ENCODE peak calls at places on chromosome 20, in five cellular contexts. One of them, this sample, is unnamed.

GRCh38 chr20:42308980-42309524 is 690.9 kb upstream of the CHD6 start:
- DNase-seq in stomach: no peak
- DNase-seq in tibial nerve: no peak
- DNase-seq in transverse colon: no peak
- DNase-seq in A549: no peak
- DNase-seq in this sample: no peak

GRCh38 chr20:29878281-29878741 is 1379.2 kb upstream of the DEFB115 start:
- DNase-seq in stomach: peak
- DNase-seq in tibial nerve: no peak
- DNase-seq in transverse colon: peak
- DNase-seq in A549: peak
- DNase-seq in this sample: no peak

GRCh38 chr20:4507288-4507719 is 214.4 kb upstream of the PRND start:
- DNase-seq in transverse colon: no peak
- DNase-seq in tibial nerve: no peak
- DNase-seq in stomach: no peak
- DNase-seq in A549: no peak
- DNase-seq in this sample: no peak

GRCh38 chr20:64161595-64162238 is 2.5 kb upstream of the MYT1 start:
- DNase-seq in stomach: no peak
- DNase-seq in tibial nerve: no peak
- DNase-seq in A549: peak
- DNase-seq in transverse colon: peak
- DNase-seq in this sample: peak

GRCh38 chr20:21289651-21290050 is 13.5 kb upstream of the XRN2 start:
- DNase-seq in transverse colon: no peak
- DNase-seq in tibial nerve: no peak
- DNase-seq in stomach: no peak
- DNase-seq in A549: no peak
- DNase-seq in this sample: no peak

GRCh38 chr20:4728121-4728520 is 6.4 kb downstream of the PRND start:
- DNase-seq in stomach: no peak
- DNase-seq in A549: no peak
- DNase-seq in tibial nerve: no peak
- DNase-seq in transverse colon: no peak
- DNase-seq in this sample: no peak

GRCh38 chr20:10239954-10240353 is 21.3 kb downstream of the SNAP25 start:
- DNase-seq in A549: peak
- DNase-seq in tibial nerve: no peak
- DNase-seq in stomach: peak
- DNase-seq in transverse colon: peak
- DNase-seq in this sample: peak

GRCh38 chr20:4957939-4958362 is 43.4 kb downstream of the SLC23A2 start:
- DNase-seq in stomach: no peak
- DNase-seq in tibial nerve: no peak
- DNase-seq in transverse colon: no peak
- DNase-seq in A549: no peak
- DNase-seq in this sample: peak

GRCh38 chr20:53611449-53611894 is 17.8 kb upstream of the ZNF217 start:
- DNase-seq in transverse colon: peak
- DNase-seq in tibial nerve: no peak
- DNase-seq in A549: peak
- DNase-seq in stomach: peak
- DNase-seq in this sample: no peak
- TF ChIP-seq EP300 in transverse colon: no peak
- TF ChIP-seq EP300 in tibial nerve: no peak
- TF ChIP-seq EP300 in A549: no peak
- TF ChIP-seq EP300 in stomach: no peak
- TF ChIP-seq EP300 in this sample: no peak

DNA sequence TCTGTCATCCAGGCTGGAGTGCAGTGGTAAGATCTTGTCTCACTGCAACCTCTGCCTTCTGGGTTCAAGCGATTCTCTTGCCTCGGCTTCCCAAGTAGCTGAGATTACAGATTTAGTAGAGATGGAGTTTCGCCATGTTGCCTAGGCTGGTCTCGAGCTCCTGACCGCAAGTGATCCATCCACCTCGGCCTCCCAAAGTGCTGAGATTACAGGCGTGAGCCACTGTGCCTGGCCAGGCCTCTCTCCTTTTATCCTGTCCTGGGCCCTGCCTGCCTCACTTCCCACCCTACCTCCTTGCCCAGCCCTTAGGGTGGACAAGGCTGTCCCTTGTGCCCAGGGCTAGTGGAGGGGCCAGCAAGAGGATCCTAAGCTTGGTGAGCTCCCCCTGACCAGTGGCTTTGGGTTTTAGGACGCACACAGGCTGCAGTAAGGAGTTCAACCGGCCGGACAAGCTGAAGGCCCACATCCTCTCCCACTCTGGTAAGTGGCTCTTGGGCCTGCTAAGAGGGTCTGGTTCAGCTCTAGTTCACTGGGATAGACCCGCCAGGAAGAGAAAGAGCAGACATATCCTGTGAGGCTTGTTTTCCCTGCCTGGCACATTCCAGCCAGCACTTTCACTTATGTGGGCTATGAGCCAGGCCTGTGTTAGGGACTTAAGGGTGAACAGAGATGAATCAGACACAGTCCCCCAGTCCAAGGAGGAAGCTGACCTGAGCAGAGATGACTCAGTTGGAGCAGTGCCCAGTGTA is 21.9 kb upstream of the CHMP4B start:
- DNase-seq in tibial nerve: no peak
- DNase-seq in stomach: peak
- DNase-seq in A549: peak
- DNase-seq in transverse colon: peak
- DNase-seq in this sample: peak
- TF ChIP-seq EP300 in tibial nerve: no peak
- TF ChIP-seq EP300 in stomach: no peak
- TF ChIP-seq EP300 in A549: no peak
- TF ChIP-seq EP300 in transverse colon: peak
- TF ChIP-seq EP300 in this sample: no peak

DNA sequence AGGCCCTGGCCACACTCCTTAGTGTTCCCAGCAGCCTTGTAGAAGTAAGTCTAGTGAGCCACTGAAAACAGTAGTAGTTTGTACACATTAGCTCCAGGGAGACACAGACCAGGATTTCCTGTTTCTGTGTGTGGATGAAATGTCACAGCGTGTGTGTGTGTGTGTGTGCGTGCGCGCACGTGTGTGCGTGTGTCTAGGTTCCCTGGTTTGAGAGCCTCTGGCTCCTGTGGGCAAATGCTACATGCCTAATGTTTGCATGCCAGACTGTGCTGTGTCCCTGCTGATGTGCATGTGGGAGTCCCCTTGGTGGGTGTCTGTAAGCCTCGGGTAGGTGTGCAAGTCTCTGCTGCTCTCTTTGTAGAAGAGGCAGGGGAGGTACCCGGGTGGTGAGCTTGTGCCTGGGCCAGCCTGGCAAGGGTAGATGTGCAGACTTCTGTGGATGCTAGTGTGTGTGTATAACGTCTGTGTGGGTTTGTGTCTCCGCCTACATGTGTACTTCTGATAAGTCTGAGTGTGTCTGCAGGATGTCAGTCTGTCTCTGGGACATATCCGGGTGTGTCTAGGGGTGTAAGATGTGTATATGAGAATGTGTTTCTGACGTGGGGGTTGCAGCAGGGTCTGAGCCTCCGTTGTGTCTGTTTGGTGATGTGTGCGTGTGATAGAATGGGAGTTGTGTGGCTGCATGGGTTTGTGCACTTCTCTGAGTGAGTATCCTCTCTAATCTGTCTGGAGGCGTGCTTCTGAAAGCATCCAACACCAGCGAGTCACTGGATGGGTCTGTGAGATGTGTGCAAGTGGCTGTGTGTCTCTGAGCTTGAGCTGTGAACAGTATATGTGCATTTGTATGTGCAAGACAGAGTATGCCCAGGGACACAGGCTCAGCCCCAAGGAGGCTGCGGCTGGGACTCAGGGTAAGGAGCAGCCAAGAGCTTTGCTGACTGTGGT is 19.0 kb upstream of the TLDC2 start:
- DNase-seq in transverse colon: no peak
- DNase-seq in tibial nerve: no peak
- DNase-seq in stomach: no peak
- DNase-seq in A549: no peak
- DNase-seq in this sample: no peak
- TF ChIP-seq EP300 in transverse colon: no peak
- TF ChIP-seq EP300 in tibial nerve: no peak
- TF ChIP-seq EP300 in stomach: no peak
- TF ChIP-seq EP300 in A549: no peak
- TF ChIP-seq EP300 in this sample: no peak

GRCh38 chr20:31698803-31699718 is 23.6 kb downstream of the BCL2L1 start:
- DNase-seq in stomach: peak
- DNase-seq in tibial nerve: no peak
- DNase-seq in transverse colon: peak
- DNase-seq in A549: peak
- DNase-seq in this sample: peak
- TF ChIP-seq EP300 in stomach: no peak
- TF ChIP-seq EP300 in tibial nerve: peak
- TF ChIP-seq EP300 in transverse colon: no peak
- TF ChIP-seq EP300 in A549: peak
- TF ChIP-seq EP300 in this sample: peak

DNA sequence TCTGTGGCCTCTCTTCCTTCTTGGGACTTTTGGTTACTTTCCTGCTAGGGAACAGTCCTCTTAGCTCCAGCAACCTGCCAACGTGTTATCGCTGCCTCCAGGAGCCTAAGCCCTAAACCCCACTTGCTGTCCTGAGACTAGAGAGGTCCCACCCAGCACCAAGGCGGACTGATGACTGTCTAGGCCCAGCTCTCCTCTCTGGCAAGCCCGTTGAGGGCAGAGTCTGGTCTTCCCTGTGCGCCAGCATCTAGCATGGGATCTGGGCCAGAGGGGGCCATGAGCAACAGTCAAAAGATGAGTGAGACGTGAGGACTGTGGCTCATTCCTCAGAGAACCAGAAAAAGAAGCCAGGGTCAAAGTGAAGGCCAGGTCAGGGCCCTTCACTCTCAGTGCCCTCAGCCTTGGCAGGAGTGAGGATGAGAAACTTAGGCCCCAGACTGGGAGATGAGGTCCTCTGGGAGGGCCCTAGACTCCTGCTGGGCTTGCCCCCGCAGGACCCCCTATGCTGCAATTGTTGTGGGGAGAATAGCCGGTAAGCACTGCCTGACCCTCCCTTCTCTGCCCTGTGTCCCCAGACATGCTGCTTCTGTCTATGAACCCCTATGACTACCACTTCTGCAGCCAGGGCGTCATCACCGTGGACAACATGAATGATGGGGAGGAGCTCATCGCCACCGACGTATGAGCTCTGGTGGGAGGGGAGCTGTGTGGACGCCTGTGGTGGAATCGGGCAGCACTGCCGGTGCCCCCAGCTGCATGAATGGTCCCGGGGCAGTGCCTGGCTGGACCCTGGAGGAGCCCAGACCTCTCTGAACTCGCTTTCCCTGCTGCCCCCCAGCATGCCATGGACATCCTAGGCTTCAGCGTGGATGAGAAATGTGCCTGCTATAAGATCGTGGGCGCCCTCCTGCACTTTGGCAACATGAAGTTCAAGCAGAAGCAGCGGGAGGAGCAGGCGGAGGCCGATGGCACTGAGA is 30.9 kb downstream of the MYH7B start:
- DNase-seq in stomach: no peak
- DNase-seq in A549: no peak
- DNase-seq in transverse colon: no peak
- DNase-seq in tibial nerve: no peak
- DNase-seq in this sample: no peak
- TF ChIP-seq EP300 in stomach: no peak
- TF ChIP-seq EP300 in A549: no peak
- TF ChIP-seq EP300 in transverse colon: no peak
- TF ChIP-seq EP300 in tibial nerve: no peak
- TF ChIP-seq EP300 in this sample: no peak

GRCh38 chr20:45012682-45013302 is 46.5 kb downstream of the STK4 start:
- DNase-seq in transverse colon: no peak
- DNase-seq in A549: no peak
- DNase-seq in tibial nerve: no peak
- DNase-seq in stomach: no peak
- DNase-seq in this sample: no peak

GRCh38 chr20:45011108-45011526 is 44.8 kb downstream of the STK4 start:
- DNase-seq in tibial nerve: peak
- DNase-seq in transverse colon: peak
- DNase-seq in stomach: peak
- DNase-seq in A549: peak
- DNase-seq in this sample: no peak

GRCh38 chr20:45014671-45015415 is 48.5 kb downstream of the STK4 start:
- DNase-seq in tibial nerve: no peak
- DNase-seq in transverse colon: no peak
- DNase-seq in stomach: no peak
- DNase-seq in A549: no peak
- DNase-seq in this sample: no peak

GRCh38 chr20:45008521-45009049 is 42.3 kb downstream of the STK4 start:
- DNase-seq in A549: no peak
- DNase-seq in stomach: no peak
- DNase-seq in transverse colon: no peak
- DNase-seq in tibial nerve: no peak
- DNase-seq in this sample: no peak

DNA sequence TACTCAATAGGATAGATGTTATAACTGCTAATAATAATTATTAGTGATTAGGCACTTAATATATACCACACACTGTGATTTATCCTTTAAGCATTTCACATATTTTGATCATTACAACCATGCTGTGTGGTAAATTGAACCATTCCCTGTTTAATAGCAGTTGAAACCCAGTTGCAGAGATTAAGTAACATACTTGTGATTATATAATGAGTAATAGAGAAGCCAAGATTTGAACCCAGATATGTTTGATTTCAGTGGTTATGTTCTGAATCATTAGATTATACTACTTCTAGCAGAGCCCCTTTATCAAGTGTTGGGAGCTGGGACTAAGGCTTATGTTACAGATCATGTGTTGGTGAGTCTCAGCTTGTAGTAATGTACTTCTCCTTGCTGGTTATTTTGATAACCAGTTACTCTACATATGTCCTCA is 44.1 kb downstream of the STK4 start:
- DNase-seq in tibial nerve: no peak
- DNase-seq in A549: no peak
- DNase-seq in transverse colon: no peak
- DNase-seq in stomach: no peak
- DNase-seq in this sample: no peak
- TF ChIP-seq EP300 in tibial nerve: no peak
- TF ChIP-seq EP300 in A549: no peak
- TF ChIP-seq EP300 in transverse colon: no peak
- TF ChIP-seq EP300 in stomach: no peak
- TF ChIP-seq EP300 in this sample: no peak

GRCh38 chr20:43949741-43950618 is 35.3 kb downstream of the TOX2 start:
- DNase-seq in transverse colon: peak
- DNase-seq in tibial nerve: no peak
- DNase-seq in A549: no peak
- DNase-seq in stomach: peak
- DNase-seq in this sample: peak
- TF ChIP-seq EP300 in transverse colon: no peak
- TF ChIP-seq EP300 in tibial nerve: no peak
- TF ChIP-seq EP300 in A549: no peak
- TF ChIP-seq EP300 in stomach: no peak
- TF ChIP-seq EP300 in this sample: no peak

GRCh38 chr20:41249371-41249770 is 68.2 kb downstream of the ZHX3 start:
- DNase-seq in stomach: no peak
- DNase-seq in tibial nerve: peak
- DNase-seq in transverse colon: peak
- DNase-seq in A549: no peak
- DNase-seq in this sample: no peak
- TF ChIP-seq EP300 in stomach: no peak
- TF ChIP-seq EP300 in tibial nerve: no peak
- TF ChIP-seq EP300 in transverse colon: no peak
- TF ChIP-seq EP300 in A549: no peak
- TF ChIP-seq EP300 in this sample: no peak

This sample was measured in upper lobe of left lung.